ENCODE peak calls at places on chromosomes 13 and 19, in seven cellular contexts. E is HT1080; I is NCI-H1694 treated with DMSO at 0.1 percent for 48 hours; Q is omental fat pad; C is naive thymus-derived CD4-positive, alpha-beta T cell; V is heart right ventricle; M is activated effector memory CD4-positive, alpha-beta T cell treated with anti-CD3 and anti-CD28 coated beads, Interleukin-2, amount 50 U/mL, for 16 hours. R is an unnamed sample.

GRCh38 chr19:13843104-13843921 is 33.6 kb upstream of the NANOS3 start:
- DNase-seq in E (peak; percentile 68), I (no peak), Q (no peak), C (no peak), V (peak; percentile 81), M (no peak), R (peak; percentile 71)

GRCh38 chr13:110126391-110126961 is 180.5 kb downstream of the COL4A1 start:
- DNase-seq in E (peak; percentile 96), I (no peak), Q (no peak), C (no peak), V (peak; percentile 77), M (no peak), R (no peak)

GRCh38 chr13:48817166-48817802 is 158.4 kb upstream of the FNDC3A start:
- DNase-seq in E (no peak), I (no peak), Q (no peak), C (no peak), V (no peak), M (no peak), R (no peak)

GRCh38 chr19:8311461-8312260 is 3.5 kb upstream of the CD320 start:
- DNase-seq in E (no peak), I (no peak), Q (no peak), C (no peak), V (peak; percentile 2), M (peak; percentile 37), R (peak; percentile 62)

GRCh38 chr19:55146078-55146647 is 2.8 kb downstream of the TNNT1 start:
- DNase-seq in E (peak; percentile 42), I (peak; percentile 63), Q (no peak), C (no peak), V (no peak), M (no peak), R (no peak)

GRCh38 chr13:44726777-44727176 is 150.6 kb upstream of the TSC22D1 start:
- DNase-seq in E (no peak), I (no peak), Q (no peak), C (no peak), V (no peak), M (no peak), R (peak; percentile 50)

GRCh38 chr19:1223018-1223855 is 14.6 kb downstream of the CBARP start:
- DNase-seq in E (peak; percentile 51), I (peak; percentile 13), Q (no peak), C (no peak), V (no peak), M (no peak), R (no peak)

GRCh38 chr13:98571955-98572662 is 4.8 kb downstream of the STK24 start:
- DNase-seq in E (peak; percentile 43), I (no peak), Q (no peak), C (no peak), V (no peak), M (peak; percentile 74), R (peak; percentile 79)

GRCh38 chr13:37925878-37926473 is 56.4 kb upstream of the TRPC4 start:
- DNase-seq in E (no peak), I (no peak), Q (no peak), C (no peak), V (no peak), M (no peak), R (no peak)

R was measured in Peyer's patch.